ENCODE peak calls at places on chromosomes 3 and 15, in four cellular contexts. One of them, this sample, is unnamed.

GRCh38 chr3:164080208-164080607 is 998.1 kb downstream of the SI start:
- DNase-seq in SW480: no peak
- DNase-seq in ELR: no peak
- DNase-seq in uterus: no peak
- DNase-seq in this sample: no peak

GRCh38 chr3:150469031-150469930 is 61.2 kb downstream of the TSC22D2 start:
- DNase-seq in SW480: peak
- DNase-seq in uterus: peak
- DNase-seq in ELR: peak
- DNase-seq in this sample: no peak

GRCh38 chr15:32979710-32980109 is 214.8 kb downstream of the FMN1 start:
- DNase-seq in uterus: no peak
- DNase-seq in ELR: peak
- DNase-seq in SW480: no peak
- DNase-seq in this sample: no peak

GRCh38 chr3:150238995-150239612 is 169.0 kb upstream of the TSC22D2 start:
- DNase-seq in ELR: peak
- DNase-seq in SW480: peak
- DNase-seq in uterus: no peak
- DNase-seq in this sample: no peak

GRCh38 chr3:55367396-55367795 is 119.7 kb downstream of the WNT5A start:
- DNase-seq in ELR: no peak
- DNase-seq in SW480: no peak
- DNase-seq in uterus: no peak
- DNase-seq in this sample: no peak

GRCh38 chr3:171878441-171879225 is 35.5 kb downstream of the TMEM212 start:
- DNase-seq in uterus: no peak
- DNase-seq in SW480: no peak
- DNase-seq in ELR: no peak
- DNase-seq in this sample: no peak

GRCh38 chr3:149553781-149554451 is 79.4 kb downstream of the TM4SF4 start:
- DNase-seq in SW480: no peak
- DNase-seq in ELR: no peak
- DNase-seq in uterus: peak
- DNase-seq in this sample: no peak

GRCh38 chr15:65374831-65375401 is 2.9 kb downstream of the IGDCC3 start:
- DNase-seq in ELR: peak
- DNase-seq in SW480: no peak
- DNase-seq in uterus: no peak
- DNase-seq in this sample: no peak

GRCh38 chr3:148500791-148501360 is 196.8 kb upstream of the AGTR1 start:
- DNase-seq in ELR: no peak
- DNase-seq in SW480: no peak
- DNase-seq in uterus: no peak
- DNase-seq in this sample: no peak

GRCh38 chr15:99424978-99425665 is 140.7 kb upstream of the MEF2A start:
- DNase-seq in uterus: peak
- DNase-seq in ELR: peak
- DNase-seq in SW480: peak
- DNase-seq in this sample: no peak

GRCh38 chr3:142680710-142681109 is 43.1 kb upstream of the TRPC1 start:
- DNase-seq in SW480: no peak
- DNase-seq in uterus: no peak
- DNase-seq in ELR: peak
- DNase-seq in this sample: peak

GRCh38 chr3:48001991-48002390 is 14.2 kb downstream of the MAP4 start:
- DNase-seq in SW480: no peak
- DNase-seq in uterus: no peak
- DNase-seq in ELR: no peak
- DNase-seq in this sample: no peak

GRCh38 chr3:102238362-102238761 is 196.5 kb upstream of the ZPLD1 start:
- DNase-seq in ELR: no peak
- DNase-seq in uterus: no peak
- DNase-seq in SW480: no peak
- DNase-seq in this sample: no peak

GRCh38 chr15:31605467-31605931 is 278.9 kb downstream of the KLF13 start:
- DNase-seq in SW480: peak
- DNase-seq in uterus: no peak
- DNase-seq in ELR: peak
- DNase-seq in this sample: no peak

GRCh38 chr15:41465822-41466421 is 27.8 kb upstream of the ITPKA start:
- DNase-seq in uterus: no peak
- DNase-seq in SW480: peak
- DNase-seq in ELR: peak
- DNase-seq in this sample: peak

GRCh38 chr15:85339976-85340665 is 40.3 kb upstream of the AKAP13 start:
- DNase-seq in uterus: no peak
- DNase-seq in ELR: peak
- DNase-seq in SW480: no peak
- DNase-seq in this sample: no peak

GRCh38 chr3:10473581-10474438 is 31.6 kb downstream of the ATP2B2 start:
- DNase-seq in uterus: no peak
- DNase-seq in ELR: no peak
- DNase-seq in SW480: no peak
- DNase-seq in this sample: no peak

GRCh38 chr3:160564949-160565441 is 376 bp downstream of the KPNA4 start:
- DNase-seq in uterus: no peak
- DNase-seq in SW480: peak
- DNase-seq in ELR: peak
- DNase-seq in this sample: peak

GRCh38 chr3:128381609-128382008 is 85.1 kb downstream of the DNAJB8 start:
- DNase-seq in uterus: no peak
- DNase-seq in SW480: no peak
- DNase-seq in ELR: no peak
- DNase-seq in this sample: no peak

GRCh38 chr3:12986521-12986920 is 86.7 kb downstream of the IQSEC1 start:
- DNase-seq in SW480: no peak
- DNase-seq in uterus: no peak
- DNase-seq in ELR: no peak
- DNase-seq in this sample: no peak

GRCh38 chr15:35751421-35752133 is 205.6 kb upstream of the DPH6 start:
- DNase-seq in SW480: peak
- DNase-seq in ELR: peak
- DNase-seq in uterus: peak
- DNase-seq in this sample: peak

GRCh38 chr3:29091599-29092189 is 189.2 kb upstream of the RBMS3 start:
- DNase-seq in ELR: no peak
- DNase-seq in SW480: no peak
- DNase-seq in uterus: no peak
- DNase-seq in this sample: no peak

GRCh38 chr3:197446713-197447455 is 108.9 kb downstream of the BDH1 start:
- DNase-seq in uterus: no peak
- DNase-seq in ELR: no peak
- DNase-seq in SW480: no peak
- DNase-seq in this sample: no peak

GRCh38 chr3:195811756-195812155 is at the start of gene MUC4:
- DNase-seq in ELR: no peak
- DNase-seq in uterus: no peak
- DNase-seq in SW480: no peak
- DNase-seq in this sample: no peak

GRCh38 chr15:81071130-81071529 is 62.9 kb upstream of the CFAP161 start:
- DNase-seq in uterus: no peak
- DNase-seq in ELR: no peak
- DNase-seq in SW480: no peak
- DNase-seq in this sample: no peak

GRCh38 chr15:51368751-51369450 is 27.4 kb downstream of the GLDN start:
- DNase-seq in uterus: no peak
- DNase-seq in ELR: peak
- DNase-seq in SW480: no peak
- DNase-seq in this sample: no peak

GRCh38 chr15:40150163-40150925 is 10.5 kb upstream of the BUB1B start:
- DNase-seq in SW480: peak
- DNase-seq in ELR: peak
- DNase-seq in uterus: no peak
- DNase-seq in this sample: no peak

GRCh38 chr3:138862531-138862923 is 27.8 kb upstream of the PIK3CB start:
- DNase-seq in uterus: no peak
- DNase-seq in ELR: no peak
- DNase-seq in SW480: peak
- DNase-seq in this sample: peak

GRCh38 chr3:62622553-62623174 is 249.3 kb upstream of the FEZF2 start:
- DNase-seq in uterus: no peak
- DNase-seq in ELR: peak
- DNase-seq in SW480: peak
- DNase-seq in this sample: peak

GRCh38 chr3:89300976-89301375 is 193.6 kb downstream of the EPHA3 start:
- DNase-seq in SW480: no peak
- DNase-seq in ELR: no peak
- DNase-seq in uterus: no peak
- DNase-seq in this sample: no peak

GRCh38 chr3:24678441-24678865 is 183.8 kb upstream of the THRB start:
- DNase-seq in SW480: peak
- DNase-seq in ELR: peak
- DNase-seq in uterus: peak
- DNase-seq in this sample: no peak

GRCh38 chr3:179653777-179654117 is 907 bp downstream of the USP13 start:
- DNase-seq in uterus: no peak
- DNase-seq in SW480: no peak
- DNase-seq in ELR: no peak
- DNase-seq in this sample: peak

GRCh38 chr15:66560856-66561525 is 4.8 kb downstream of the LCTL start:
- DNase-seq in uterus: no peak
- DNase-seq in SW480: no peak
- DNase-seq in ELR: no peak
- DNase-seq in this sample: peak